ENCODE peak calls at places on chromosomes 7 and 10, in five cellular contexts. One of them, this sample, is unnamed.

GRCh38 chr7:749121-749520 is 22.0 kb upstream of the PRKAR1B start:
- DNase-seq in dorsolateral prefrontal cortex: no peak
- DNase-seq in AG04450: no peak
- DNase-seq in brain microvascular endothelial cell: peak
- DNase-seq in A549: no peak
- DNase-seq in this sample: peak

GRCh38 chr7:151884276-151885201 is 7.6 kb upstream of the PRKAG2 start:
- DNase-seq in dorsolateral prefrontal cortex: peak
- DNase-seq in AG04450: no peak
- DNase-seq in brain microvascular endothelial cell: no peak
- DNase-seq in A549: no peak
- DNase-seq in this sample: no peak

GRCh38 chr10:125023269-125023668 is 81.3 kb downstream of the ZRANB1 start:
- DNase-seq in dorsolateral prefrontal cortex: no peak
- DNase-seq in AG04450: no peak
- DNase-seq in brain microvascular endothelial cell: no peak
- DNase-seq in A549: no peak
- DNase-seq in this sample: no peak

GRCh38 chr10:110207805-110208613 is 604 bp downstream of the MXI1 start:
- DNase-seq in dorsolateral prefrontal cortex: peak
- DNase-seq in AG04450: no peak
- DNase-seq in brain microvascular endothelial cell: no peak
- DNase-seq in A549: peak
- DNase-seq in this sample: peak

GRCh38 chr10:60162631-60163030 is 227.0 kb downstream of the ANK3 start:
- DNase-seq in dorsolateral prefrontal cortex: no peak
- DNase-seq in AG04450: no peak
- DNase-seq in brain microvascular endothelial cell: no peak
- DNase-seq in A549: no peak
- DNase-seq in this sample: no peak

GRCh38 chr10:71713135-71714040 is 6.2 kb downstream of the C10orf105 start:
- DNase-seq in dorsolateral prefrontal cortex: peak
- DNase-seq in AG04450: peak
- DNase-seq in brain microvascular endothelial cell: peak
- DNase-seq in A549: no peak
- DNase-seq in this sample: peak

GRCh38 chr10:12243860-12244620 is 48.1 kb downstream of the CDC123 start:
- DNase-seq in dorsolateral prefrontal cortex: no peak
- DNase-seq in AG04450: no peak
- DNase-seq in brain microvascular endothelial cell: no peak
- DNase-seq in A549: no peak
- DNase-seq in this sample: peak

GRCh38 chr7:29831705-29832104 is 25.4 kb downstream of the WIPF3 start:
- DNase-seq in dorsolateral prefrontal cortex: no peak
- DNase-seq in AG04450: no peak
- DNase-seq in brain microvascular endothelial cell: no peak
- DNase-seq in A549: no peak
- DNase-seq in this sample: no peak

GRCh38 chr10:107583974-107584373 is 419.5 kb upstream of the SORCS1 start:
- DNase-seq in dorsolateral prefrontal cortex: no peak
- DNase-seq in AG04450: no peak
- DNase-seq in brain microvascular endothelial cell: no peak
- DNase-seq in A549: no peak
- DNase-seq in this sample: no peak

GRCh38 chr10:21164687-21165086 is 267.6 kb upstream of the NEBL start:
- DNase-seq in dorsolateral prefrontal cortex: no peak
- DNase-seq in AG04450: no peak
- DNase-seq in brain microvascular endothelial cell: no peak
- DNase-seq in A549: no peak
- DNase-seq in this sample: no peak

GRCh38 chr7:94643771-94644545 is 12.0 kb downstream of the SGCE start:
- DNase-seq in dorsolateral prefrontal cortex: no peak
- DNase-seq in AG04450: no peak
- DNase-seq in brain microvascular endothelial cell: no peak
- DNase-seq in A549: no peak
- DNase-seq in this sample: no peak

GRCh38 chr7:158956805-158957506 is 100.6 kb downstream of the DYNC2I1 start:
- DNase-seq in dorsolateral prefrontal cortex: no peak
- DNase-seq in AG04450: no peak
- DNase-seq in brain microvascular endothelial cell: no peak
- DNase-seq in A549: no peak
- DNase-seq in this sample: no peak

GRCh38 chr7:99643464-99643863 is 26.7 kb downstream of the ZSCAN25 start:
- DNase-seq in dorsolateral prefrontal cortex: no peak
- DNase-seq in AG04450: no peak
- DNase-seq in brain microvascular endothelial cell: no peak
- DNase-seq in A549: no peak
- DNase-seq in this sample: no peak

GRCh38 chr7:152341039-152341913 is 94.5 kb downstream of the KMT2C start:
- DNase-seq in dorsolateral prefrontal cortex: no peak
- DNase-seq in AG04450: peak
- DNase-seq in brain microvascular endothelial cell: peak
- DNase-seq in A549: peak
- DNase-seq in this sample: peak

GRCh38 chr10:78033623-78034470 is at the start of gene RPS24:
- DNase-seq in dorsolateral prefrontal cortex: peak
- DNase-seq in AG04450: peak
- DNase-seq in brain microvascular endothelial cell: peak
- DNase-seq in A549: peak
- DNase-seq in this sample: peak

GRCh38 chr7:13130321-13130720 is 442.9 kb downstream of the ARL4A start:
- DNase-seq in dorsolateral prefrontal cortex: no peak
- DNase-seq in AG04450: no peak
- DNase-seq in brain microvascular endothelial cell: no peak
- DNase-seq in A549: no peak
- DNase-seq in this sample: no peak

GRCh38 chr10:71090801-71091200 is 121.6 kb upstream of the UNC5B start:
- DNase-seq in dorsolateral prefrontal cortex: peak
- DNase-seq in AG04450: no peak
- DNase-seq in brain microvascular endothelial cell: no peak
- DNase-seq in A549: no peak
- DNase-seq in this sample: peak

DNA sequence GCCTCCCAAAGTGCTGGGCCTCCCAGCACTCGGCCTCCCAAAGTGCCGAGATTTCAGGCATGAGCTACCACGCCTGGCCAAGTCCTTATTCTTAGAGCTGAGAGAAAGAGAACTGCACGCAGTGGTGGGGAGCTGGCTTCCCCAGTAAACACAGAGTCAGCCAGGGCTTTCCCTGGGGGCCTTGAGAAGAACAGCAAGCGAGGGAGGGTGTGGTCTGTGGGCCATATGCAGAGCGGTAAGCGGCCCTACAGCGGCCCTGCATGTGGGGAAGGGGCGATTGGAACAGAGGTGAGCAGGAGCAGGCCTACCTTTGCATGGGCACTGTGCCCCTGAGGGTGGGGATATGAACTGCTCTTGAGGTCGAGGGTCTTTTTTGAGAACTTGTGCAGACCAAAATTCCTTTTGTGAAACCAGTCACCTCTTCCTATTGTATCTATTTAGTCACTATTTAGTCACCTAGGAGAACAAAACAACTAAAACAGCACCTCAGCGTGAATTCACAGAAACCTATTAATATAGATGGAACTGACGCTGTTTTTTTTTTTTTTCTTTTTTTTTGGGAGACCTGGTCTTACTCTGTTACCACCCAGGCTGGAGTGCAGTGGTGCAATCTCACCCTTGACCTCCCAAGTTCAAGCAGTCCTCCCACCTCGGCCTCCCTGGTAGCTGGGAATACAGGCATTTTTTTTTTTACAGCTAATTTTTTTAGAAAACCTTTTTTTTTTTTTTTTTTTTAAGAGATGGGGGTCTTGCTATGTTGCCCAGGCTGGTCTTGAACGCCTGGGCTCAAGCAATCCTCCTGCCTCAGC is 36.9 kb upstream of the SH2D4B start:
- DNase-seq in dorsolateral prefrontal cortex: no peak
- DNase-seq in AG04450: no peak
- DNase-seq in brain microvascular endothelial cell: peak
- DNase-seq in A549: peak
- DNase-seq in this sample: no peak
- H3K27ac ChIP-seq in dorsolateral prefrontal cortex: no peak
- H3K27ac ChIP-seq in AG04450: no peak
- H3K27ac ChIP-seq in brain microvascular endothelial cell: peak
- H3K27ac ChIP-seq in A549: peak
- H3K27ac ChIP-seq in this sample: peak

GRCh38 chr7:102228935-102229334 is 57.7 kb upstream of the SH2B2 start:
- DNase-seq in dorsolateral prefrontal cortex: no peak
- DNase-seq in AG04450: no peak
- DNase-seq in brain microvascular endothelial cell: no peak
- DNase-seq in A549: no peak
- DNase-seq in this sample: no peak
- H3K27ac ChIP-seq in dorsolateral prefrontal cortex: no peak
- H3K27ac ChIP-seq in AG04450: no peak
- H3K27ac ChIP-seq in brain microvascular endothelial cell: no peak
- H3K27ac ChIP-seq in A549: no peak
- H3K27ac ChIP-seq in this sample: no peak

GRCh38 chr7:114916261-114916892 is 5.5 kb upstream of the MDFIC start:
- DNase-seq in dorsolateral prefrontal cortex: no peak
- DNase-seq in AG04450: no peak
- DNase-seq in brain microvascular endothelial cell: no peak
- DNase-seq in A549: no peak
- DNase-seq in this sample: no peak
- H3K27ac ChIP-seq in dorsolateral prefrontal cortex: no peak
- H3K27ac ChIP-seq in AG04450: no peak
- H3K27ac ChIP-seq in brain microvascular endothelial cell: no peak
- H3K27ac ChIP-seq in A549: no peak
- H3K27ac ChIP-seq in this sample: no peak

GRCh38 chr7:39589323-39590111 is 23.3 kb downstream of the YAE1 start:
- DNase-seq in dorsolateral prefrontal cortex: no peak
- DNase-seq in AG04450: no peak
- DNase-seq in brain microvascular endothelial cell: peak
- DNase-seq in A549: peak
- DNase-seq in this sample: no peak

GRCh38 chr7:39587393-39587792 is 21.2 kb downstream of the YAE1 start:
- DNase-seq in dorsolateral prefrontal cortex: no peak
- DNase-seq in AG04450: no peak
- DNase-seq in brain microvascular endothelial cell: peak
- DNase-seq in A549: no peak
- DNase-seq in this sample: no peak

GRCh38 chr7:39588401-39588800 is 22.2 kb downstream of the YAE1 start:
- DNase-seq in dorsolateral prefrontal cortex: no peak
- DNase-seq in AG04450: no peak
- DNase-seq in brain microvascular endothelial cell: no peak
- DNase-seq in A549: no peak
- DNase-seq in this sample: no peak

GRCh38 chr7:39595102-39595620 is 28.2 kb upstream of the RALA start:
- DNase-seq in dorsolateral prefrontal cortex: no peak
- DNase-seq in AG04450: no peak
- DNase-seq in brain microvascular endothelial cell: peak
- DNase-seq in A549: no peak
- DNase-seq in this sample: no peak

DNA sequence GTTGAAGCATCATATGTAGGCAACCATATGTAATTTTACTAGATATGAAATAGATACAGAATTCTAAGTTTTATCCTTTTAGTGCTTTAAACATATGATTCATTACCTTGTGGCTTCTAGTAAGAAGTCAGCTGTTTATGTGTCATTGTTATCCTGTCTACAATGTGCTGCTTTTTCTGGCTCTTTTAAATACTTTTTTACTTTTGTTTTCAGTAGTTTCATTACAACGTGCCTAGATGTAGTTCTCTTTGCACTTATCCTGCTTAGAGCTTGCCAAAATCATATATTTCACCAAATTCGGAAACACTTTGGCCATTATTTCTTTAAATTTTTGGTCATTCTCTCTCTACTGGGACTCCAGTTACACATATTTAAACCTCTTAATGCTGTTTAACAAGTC is 26.4 kb downstream of the YAE1 start:
- DNase-seq in dorsolateral prefrontal cortex: no peak
- DNase-seq in AG04450: no peak
- DNase-seq in brain microvascular endothelial cell: no peak
- DNase-seq in A549: no peak
- DNase-seq in this sample: no peak
- H3K27ac ChIP-seq in dorsolateral prefrontal cortex: no peak
- H3K27ac ChIP-seq in AG04450: no peak
- H3K27ac ChIP-seq in brain microvascular endothelial cell: peak
- H3K27ac ChIP-seq in A549: no peak
- H3K27ac ChIP-seq in this sample: no peak

GRCh38 chr7:101921061-101921460 is 103.6 kb downstream of the CUX1 start:
- DNase-seq in dorsolateral prefrontal cortex: no peak
- DNase-seq in AG04450: no peak
- DNase-seq in brain microvascular endothelial cell: no peak
- DNase-seq in A549: no peak
- DNase-seq in this sample: no peak

GRCh38 chr7:101926265-101926664 is 108.8 kb downstream of the CUX1 start:
- DNase-seq in dorsolateral prefrontal cortex: no peak
- DNase-seq in AG04450: no peak
- DNase-seq in brain microvascular endothelial cell: no peak
- DNase-seq in A549: no peak
- DNase-seq in this sample: no peak

GRCh38 chr7:101923276-101923985 is 106.0 kb downstream of the CUX1 start:
- DNase-seq in dorsolateral prefrontal cortex: no peak
- DNase-seq in AG04450: no peak
- DNase-seq in brain microvascular endothelial cell: peak
- DNase-seq in A549: no peak
- DNase-seq in this sample: no peak

GRCh38 chr7:101922631-101923275 is 105.3 kb downstream of the CUX1 start:
- DNase-seq in dorsolateral prefrontal cortex: no peak
- DNase-seq in AG04450: no peak
- DNase-seq in brain microvascular endothelial cell: no peak
- DNase-seq in A549: no peak
- DNase-seq in this sample: no peak

DNA sequence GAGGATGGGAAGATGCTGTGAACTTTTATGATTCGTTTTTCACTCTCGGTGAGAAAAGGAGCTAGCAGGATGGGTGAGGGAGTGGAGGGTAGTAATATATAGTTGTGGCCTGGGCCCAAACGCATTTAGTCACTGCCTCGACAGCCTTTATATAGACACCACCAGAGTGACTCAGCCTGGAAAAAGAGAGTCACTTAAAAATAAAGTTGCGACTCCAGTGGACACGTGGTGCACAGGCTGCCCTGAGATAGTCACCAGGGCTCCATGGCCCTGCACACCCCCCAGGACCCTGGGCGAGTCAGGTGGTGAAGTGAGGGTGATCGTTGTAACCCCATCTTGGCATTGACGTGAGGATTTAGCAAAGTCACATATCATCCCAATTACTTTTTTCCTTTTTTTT is 106.7 kb downstream of the CUX1 start:
- DNase-seq in dorsolateral prefrontal cortex: no peak
- DNase-seq in AG04450: no peak
- DNase-seq in brain microvascular endothelial cell: peak
- DNase-seq in A549: no peak
- DNase-seq in this sample: no peak
- H3K27ac ChIP-seq in dorsolateral prefrontal cortex: no peak
- H3K27ac ChIP-seq in AG04450: peak
- H3K27ac ChIP-seq in brain microvascular endothelial cell: peak
- H3K27ac ChIP-seq in A549: no peak
- H3K27ac ChIP-seq in this sample: no peak

This sample was measured in prostate gland.